ENCODE peak calls at places on chromosomes 13 and 19, in five cellular contexts. R is HEK293T, V is RPMI7951, B is fibroblast of mammary gland, H is right atrium auricular region. U is an unnamed sample.

GRCh38 chr13:50379584-50379983 is 364.3 kb downstream of the KCNRG start:
- DNase-seq in V (no peak), R (no peak), B (no peak), H (no peak), U (no peak)

GRCh38 chr19:3585301-3586123 is at the start of gene GIPC3:
- DNase-seq in H (no peak), V (no peak), R (no peak), B (no peak), U (no peak)

GRCh38 chr13:51297556-51297955 is 41.9 kb upstream of the SERPINE3 start:
- DNase-seq in V (no peak), R (no peak), H (no peak), B (no peak), U (no peak)

GRCh38 chr13:107680115-107680514 is 535.2 kb downstream of the LIG4 start:
- DNase-seq in B (peak), V (no peak), H (no peak), R (no peak), U (no peak)

GRCh38 chr13:47396915-47397314 is 500.1 kb upstream of the HTR2A start:
- DNase-seq in H (no peak), R (no peak), V (no peak), B (no peak), U (no peak)

GRCh38 chr13:29922281-29922821 is 71.9 kb upstream of the UBL3 start:
- DNase-seq in R (no peak), B (peak), H (no peak), V (peak), U (no peak)

GRCh38 chr13:31950121-31950810 is 81.3 kb upstream of the FRY start:
- DNase-seq in B (no peak), H (no peak), R (no peak), V (no peak), U (no peak)

GRCh38 chr19:5251096-5252065 is 89.2 kb downstream of the PTPRS start:
- DNase-seq in B (no peak), H (no peak), R (no peak), V (no peak), U (no peak)

GRCh38 chr19:18683955-18684641 is 618 bp downstream of the CRTC1 start:
- DNase-seq in R (no peak), H (no peak), B (no peak), V (no peak), U (no peak)

GRCh38 chr19:5677597-5677996 is 2.7 kb downstream of the MICOS13 start:
- DNase-seq in R (no peak), H (no peak), B (no peak), V (no peak), U (no peak)

GRCh38 chr19:15180451-15181390 is 20.1 kb downstream of the NOTCH3 start:
- DNase-seq in B (no peak), H (no peak), V (no peak), R (peak), U (peak)

GRCh38 chr19:33216198-33216830 is 9.3 kb downstream of the SLC7A10 start:
- DNase-seq in R (no peak), B (no peak), H (no peak), V (no peak), U (no peak)

GRCh38 chr19:55255618-55256423 is 3.0 kb downstream of the PPP6R1 start:
- DNase-seq in V (peak), R (no peak), H (no peak), B (peak), U (peak)

GRCh38 chr19:48950830-48951519 is 3.7 kb upstream of the BAX start:
- DNase-seq in R (no peak), H (no peak), B (no peak), V (no peak), U (no peak)

GRCh38 chr19:55670280-55671053 is 4.6 kb upstream of the EPN1 start:
- DNase-seq in V (no peak), B (no peak), R (no peak), H (peak), U (no peak)

GRCh38 chr13:23778879-23779278 is 110.3 kb downstream of the MIPEP start:
- DNase-seq in R (no peak), B (peak), V (no peak), H (no peak), U (no peak)

GRCh38 chr13:21061077-21061945 is at the start of gene LATS2:
- DNase-seq in V (peak), H (peak), B (peak), R (peak), U (peak)

GRCh38 chr13:99150575-99151370 is 49.9 kb upstream of the UBAC2 start:
- DNase-seq in R (no peak), V (peak), B (peak), H (no peak), U (no peak)

GRCh38 chr19:18789883-18790565 is 1.1 kb downstream of the COMP start:
- DNase-seq in R (peak), B (peak), H (no peak), V (no peak), U (no peak)

GRCh38 chr13:67726979-67727378 is 496.8 kb upstream of the PCDH9 start:
- DNase-seq in R (no peak), B (no peak), V (no peak), H (no peak), U (peak)

GRCh38 chr13:94188173-94188869 is 291.2 kb downstream of the DCT start:
- DNase-seq in R (no peak), V (no peak), H (no peak), B (no peak), U (no peak)

GRCh38 chr19:34731019-34731829 is 2.8 kb upstream of the ZNF181 start:
- DNase-seq in V (no peak), H (no peak), R (no peak), B (no peak), U (no peak)

U was measured in transverse colon.